ENCODE peak calls at places on chromosomes 2 and 18, in seven cellular contexts. D, R, Q, B, W, O and A are unnamed samples.

GRCh38 chr18:58657081-58657480 is 14.2 kb upstream of the MALT1 start:
- ATAC-seq in D (no peak), R (no peak), Q (no peak), B (no peak), W (no peak), O (peak; percentile 15), A (no peak)

GRCh38 chr2:51995293-51995692 is 963.4 kb upstream of the NRXN1 start:
- ATAC-seq in D (peak; percentile 75), R (no peak), Q (no peak), B (no peak), W (no peak), O (no peak), A (no peak)

GRCh38 chr2:177229448-177230242 is 17.1 kb downstream of the HNRNPA3 start:
- ATAC-seq in D (no peak), R (peak; percentile 32), Q (no peak), B (peak; percentile 62), W (no peak), O (peak; percentile 17), A (no peak)

GRCh38 chr2:152566034-152566727 is 151.1 kb downstream of the PRPF40A start:
- ATAC-seq in D (no peak), R (no peak), Q (no peak), B (no peak), W (no peak), O (peak; percentile 89), A (no peak)

GRCh38 chr2:145753209-145753608 is 1233.3 kb upstream of the ZEB2 start:
- ATAC-seq in D (no peak), R (no peak), Q (no peak), B (no peak), W (no peak), O (no peak), A (no peak)

GRCh38 chr2:174400853-174401252 is 5.3 kb downstream of the SCRN3 start:
- ATAC-seq in D (no peak), R (no peak), Q (no peak), B (no peak), W (no peak), O (no peak), A (no peak)

GRCh38 chr2:147460140-147460539 is 384.7 kb upstream of the ACVR2A start:
- ATAC-seq in D (no peak), R (no peak), Q (no peak), B (no peak), W (no peak), O (no peak), A (peak; percentile 86)

GRCh38 chr18:51069885-51070284 is 39.9 kb downstream of the SMAD4 start:
- ATAC-seq in D (peak; percentile 40), R (no peak), Q (no peak), B (no peak), W (no peak), O (no peak), A (no peak)

GRCh38 chr2:104872034-104872865 is 18.3 kb downstream of the POU3F3 start:
- ATAC-seq in D (no peak), R (no peak), Q (no peak), B (no peak), W (no peak), O (no peak), A (no peak)

GRCh38 chr2:38722271-38723115 is 28.7 kb downstream of the SRSF7 start:
- ATAC-seq in D (no peak), R (peak; percentile 65), Q (peak; percentile 58), B (peak; percentile 55), W (no peak), O (peak; percentile 69), A (no peak)

GRCh38 chr2:182866095-182866460 is 359 bp downstream of the FRZB start:
- ATAC-seq in D (peak; percentile 22), R (peak; percentile 20), Q (no peak), B (peak; percentile 25), W (peak; percentile 65), O (peak; percentile 29), A (peak; percentile 32)

GRCh38 chr2:216502776-216503629 is 4.4 kb downstream of the RPL37A start:
- ATAC-seq in D (no peak), R (no peak), Q (no peak), B (no peak), W (no peak), O (no peak), A (no peak)
- TF ChIP-seq POLR2A in D (no peak), R (peak; percentile 52), Q (no peak), B (no peak), W (no peak), O (peak; percentile 38), A (no peak)

DNA sequence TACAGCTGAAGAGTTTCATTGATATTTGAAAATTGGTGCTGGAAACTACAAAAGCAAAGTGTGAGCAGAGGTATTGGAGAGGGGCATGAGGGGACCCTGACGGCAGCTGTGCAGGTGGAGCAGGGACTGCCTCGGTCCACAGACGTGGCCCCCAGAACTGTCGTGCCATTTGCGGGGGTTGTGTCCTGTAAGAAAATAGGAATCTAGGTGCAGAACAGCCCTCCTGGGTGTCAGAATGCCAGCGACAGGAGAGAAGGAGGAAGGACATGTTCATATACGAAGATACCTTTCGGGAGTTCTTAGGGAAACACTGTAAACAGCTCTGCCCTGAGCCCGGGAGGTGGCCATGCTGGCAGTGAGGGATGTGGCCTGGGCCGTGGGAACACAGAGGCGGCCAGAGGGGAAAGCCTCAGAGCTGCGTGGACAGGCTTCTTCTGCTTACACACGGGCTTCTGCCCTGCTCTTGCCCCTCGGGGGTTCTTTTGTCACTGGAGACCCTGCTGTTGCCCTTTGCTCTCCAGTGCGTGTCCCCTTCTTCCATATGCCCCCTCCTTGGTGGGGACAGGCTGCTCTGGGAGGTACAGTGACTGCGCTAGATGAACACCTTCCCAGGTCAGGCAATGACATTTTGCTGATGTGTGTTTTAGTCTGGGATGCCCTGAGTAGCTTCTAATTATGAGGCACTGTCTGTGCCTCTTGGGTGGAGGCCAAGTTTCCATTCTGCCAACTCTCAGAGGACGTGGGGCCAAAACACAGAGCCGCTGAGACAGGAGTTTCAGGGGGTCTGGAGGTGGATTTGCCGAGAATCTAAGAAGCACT is 81.9 kb upstream of the TXNDC2 start:
- ATAC-seq in D (no peak), R (peak; percentile 80), Q (no peak), B (peak; percentile 19), W (peak; percentile 28), O (no peak), A (peak; percentile 39)
- TF ChIP-seq POLR2A in D (no peak), R (peak; percentile 56), Q (no peak), B (no peak), W (no peak), O (no peak), A (no peak)

GRCh38 chr2:144332356-144333143 is 187.4 kb downstream of the ZEB2 start:
- ATAC-seq in D (peak; percentile 96), R (peak; percentile 91), Q (peak; percentile 91), B (peak; percentile 91), W (peak; percentile 96), O (peak; percentile 90), A (peak; percentile 96)

GRCh38 chr2:144329472-144329871 is 190.4 kb downstream of the ZEB2 start:
- ATAC-seq in D (no peak), R (no peak), Q (no peak), B (no peak), W (no peak), O (no peak), A (no peak)

GRCh38 chr2:144330951-144331651 is 188.8 kb downstream of the ZEB2 start:
- ATAC-seq in D (no peak), R (no peak), Q (no peak), B (no peak), W (no peak), O (peak; percentile 6), A (no peak)

GRCh38 chr2:144333144-144333555 is 186.8 kb downstream of the ZEB2 start:
- ATAC-seq in D (no peak), R (no peak), Q (no peak), B (no peak), W (no peak), O (no peak), A (no peak)

GRCh38 chr2:144331652-144332355 is 188.1 kb downstream of the ZEB2 start:
- ATAC-seq in D (peak; percentile 30), R (peak; percentile 74), Q (peak; percentile 52), B (peak; percentile 91), W (peak; percentile 71), O (peak; percentile 84), A (no peak)
- TF ChIP-seq POLR2A in D (no peak), R (peak; percentile 63), Q (peak; percentile 42), B (peak; percentile 82), W (no peak), O (no peak), A (no peak)

GRCh38 chr2:233354971-233355574 is 779 bp downstream of the DGKD start:
- ATAC-seq in D (peak; percentile 1), R (no peak), Q (no peak), B (no peak), W (peak; percentile 35), O (peak; percentile 5), A (no peak)
- TF ChIP-seq POLR2A in D (no peak), R (no peak), Q (no peak), B (no peak), W (no peak), O (peak; percentile 19), A (no peak)

GRCh38 chr2:20148841-20149702 is 75.9 kb downstream of the SDC1 start:
- ATAC-seq in D (peak; percentile 81), R (peak; percentile 8), Q (no peak), B (no peak), W (no peak), O (no peak), A (no peak)
- TF ChIP-seq POLR2A in D (no peak), R (no peak), Q (no peak), B (no peak), W (no peak), O (no peak), A (no peak)